ENCODE peak calls at places on chromosomes 16 and 17, in ten cellular contexts. One of them, this sample, is unnamed. For H3K36me3, the result is how much of the 10 kb centered on the place peaks cover.

GRCh38 chr17:11922634-11923033 is 74.6 kb downstream of the ZNF18 start:
- DNase-seq in ascending aorta: no peak
- DNase-seq in heart right ventricle: no peak
- DNase-seq in tibial nerve: no peak
- DNase-seq in MM.1S: no peak
- DNase-seq in aorta: no peak
- DNase-seq in tibial artery: no peak
- DNase-seq in OCI-LY7: no peak
- DNase-seq in ovary: no peak
- DNase-seq in GM12878: no peak
- DNase-seq in this sample: no peak

GRCh38 chr17:57604771-57605733 is 140.0 kb downstream of the CCDC182 start:
- DNase-seq in ascending aorta: no peak
- DNase-seq in heart right ventricle: peak
- DNase-seq in tibial nerve: peak
- DNase-seq in MM.1S: peak
- DNase-seq in aorta: peak
- DNase-seq in tibial artery: no peak
- DNase-seq in OCI-LY7: peak
- DNase-seq in ovary: peak
- DNase-seq in GM12878: peak
- DNase-seq in this sample: peak

GRCh38 chr16:87291944-87292343 is 25.2 kb downstream of the C16orf95 start:
- DNase-seq in ascending aorta: no peak
- DNase-seq in heart right ventricle: no peak
- DNase-seq in tibial nerve: no peak
- DNase-seq in MM.1S: no peak
- DNase-seq in aorta: no peak
- DNase-seq in tibial artery: no peak
- DNase-seq in OCI-LY7: no peak
- DNase-seq in ovary: no peak
- DNase-seq in GM12878: no peak
- DNase-seq in this sample: no peak

GRCh38 chr17:4998027-4998665 is 396 bp downstream of the KIF1C start:
- DNase-seq in ascending aorta: no peak
- DNase-seq in heart right ventricle: peak
- DNase-seq in tibial nerve: no peak
- DNase-seq in MM.1S: no peak
- DNase-seq in aorta: peak
- DNase-seq in tibial artery: peak
- DNase-seq in OCI-LY7: no peak
- DNase-seq in ovary: peak
- DNase-seq in GM12878: no peak
- DNase-seq in this sample: no peak

GRCh38 chr16:50613281-50613991 is 65.2 kb downstream of the NKD1 start:
- DNase-seq in ascending aorta: no peak
- DNase-seq in heart right ventricle: peak
- DNase-seq in tibial nerve: no peak
- DNase-seq in MM.1S: no peak
- DNase-seq in aorta: no peak
- DNase-seq in tibial artery: peak
- DNase-seq in OCI-LY7: no peak
- DNase-seq in ovary: peak
- DNase-seq in GM12878: no peak
- DNase-seq in this sample: no peak

GRCh38 chr16:56345406-56346050 is 79.8 kb downstream of the AMFR start:
- DNase-seq in ascending aorta: no peak
- DNase-seq in heart right ventricle: no peak
- DNase-seq in tibial nerve: no peak
- DNase-seq in MM.1S: no peak
- DNase-seq in aorta: peak
- DNase-seq in tibial artery: no peak
- DNase-seq in OCI-LY7: no peak
- DNase-seq in ovary: no peak
- DNase-seq in GM12878: no peak
- DNase-seq in this sample: no peak

GRCh38 chr17:73090396-73091202 is 1.9 kb downstream of the SLC39A11 start:
- DNase-seq in ascending aorta: no peak
- DNase-seq in heart right ventricle: no peak
- DNase-seq in tibial nerve: no peak
- DNase-seq in MM.1S: no peak
- DNase-seq in aorta: no peak
- DNase-seq in tibial artery: no peak
- DNase-seq in OCI-LY7: no peak
- DNase-seq in ovary: no peak
- DNase-seq in GM12878: no peak
- DNase-seq in this sample: no peak

GRCh38 chr16:886802-887731 is 83.7 kb downstream of the LMF1 start:
- DNase-seq in ascending aorta: no peak
- DNase-seq in heart right ventricle: no peak
- DNase-seq in tibial nerve: no peak
- DNase-seq in MM.1S: no peak
- DNase-seq in aorta: peak
- DNase-seq in tibial artery: no peak
- DNase-seq in OCI-LY7: no peak
- DNase-seq in ovary: no peak
- DNase-seq in GM12878: no peak
- DNase-seq in this sample: no peak

GRCh38 chr16:56190903-56191806 is at the start of gene GNAO1:
- DNase-seq in ascending aorta: no peak
- DNase-seq in heart right ventricle: peak
- DNase-seq in tibial nerve: no peak
- DNase-seq in MM.1S: peak
- DNase-seq in aorta: peak
- DNase-seq in tibial artery: peak
- DNase-seq in OCI-LY7: no peak
- DNase-seq in ovary: peak
- DNase-seq in GM12878: no peak
- DNase-seq in this sample: peak

GRCh38 chr16:9778879-9779278 is 403.3 kb downstream of the GRIN2A start:
- DNase-seq in ascending aorta: no peak
- DNase-seq in heart right ventricle: no peak
- DNase-seq in tibial nerve: no peak
- DNase-seq in MM.1S: no peak
- DNase-seq in aorta: no peak
- DNase-seq in tibial artery: no peak
- DNase-seq in OCI-LY7: no peak
- DNase-seq in ovary: no peak
- DNase-seq in GM12878: no peak
- DNase-seq in this sample: no peak

GRCh38 chr17:77096570-77097214 is 44.1 kb upstream of the SEC14L1 start:
- DNase-seq in ascending aorta: no peak
- DNase-seq in heart right ventricle: no peak
- DNase-seq in tibial nerve: peak
- DNase-seq in MM.1S: peak
- DNase-seq in aorta: no peak
- DNase-seq in tibial artery: no peak
- DNase-seq in OCI-LY7: peak
- DNase-seq in ovary: peak
- DNase-seq in GM12878: no peak
- DNase-seq in this sample: no peak

GRCh38 chr17:77085916-77086432 is 54.8 kb upstream of the SEC14L1 start:
- DNase-seq in ascending aorta: no peak
- DNase-seq in heart right ventricle: no peak
- DNase-seq in tibial nerve: no peak
- DNase-seq in MM.1S: peak
- DNase-seq in aorta: no peak
- DNase-seq in tibial artery: no peak
- DNase-seq in OCI-LY7: peak
- DNase-seq in ovary: no peak
- DNase-seq in GM12878: no peak
- DNase-seq in this sample: no peak

GRCh38 chr17:74368341-74369152 is 1.2 kb downstream of the GPR142 start:
- DNase-seq in ascending aorta: no peak
- DNase-seq in heart right ventricle: peak
- DNase-seq in tibial nerve: peak
- DNase-seq in MM.1S: peak
- DNase-seq in aorta: peak
- DNase-seq in tibial artery: peak
- DNase-seq in OCI-LY7: peak
- DNase-seq in ovary: peak
- DNase-seq in GM12878: no peak
- DNase-seq in this sample: peak

GRCh38 chr17:49277638-49278037 is 47.1 kb upstream of the PHOSPHO1 start:
- DNase-seq in ascending aorta: no peak
- DNase-seq in heart right ventricle: no peak
- DNase-seq in tibial nerve: no peak
- DNase-seq in MM.1S: no peak
- DNase-seq in aorta: no peak
- DNase-seq in tibial artery: peak
- DNase-seq in OCI-LY7: no peak
- DNase-seq in ovary: no peak
- DNase-seq in GM12878: no peak
- DNase-seq in this sample: no peak

GRCh38 chr17:691423-691822 is 23.2 kb downstream of the VPS53 start:
- DNase-seq in ascending aorta: no peak
- DNase-seq in heart right ventricle: no peak
- DNase-seq in tibial nerve: no peak
- DNase-seq in MM.1S: no peak
- DNase-seq in aorta: no peak
- DNase-seq in tibial artery: no peak
- DNase-seq in OCI-LY7: no peak
- DNase-seq in ovary: no peak
- DNase-seq in GM12878: no peak
- DNase-seq in this sample: peak

GRCh38 chr17:81090361-81091133 is 55.6 kb downstream of the BAIAP2 start:
- DNase-seq in ascending aorta: no peak
- DNase-seq in heart right ventricle: no peak
- DNase-seq in tibial nerve: peak
- DNase-seq in MM.1S: no peak
- DNase-seq in aorta: peak
- DNase-seq in tibial artery: peak
- DNase-seq in OCI-LY7: peak
- DNase-seq in ovary: no peak
- DNase-seq in GM12878: no peak
- DNase-seq in this sample: no peak

GRCh38 chr17:13807103-13807502 is 205.4 kb upstream of the HS3ST3A1 start:
- DNase-seq in ascending aorta: no peak
- DNase-seq in heart right ventricle: no peak
- DNase-seq in tibial nerve: no peak
- DNase-seq in MM.1S: no peak
- DNase-seq in aorta: no peak
- DNase-seq in tibial artery: no peak
- DNase-seq in OCI-LY7: no peak
- DNase-seq in ovary: no peak
- DNase-seq in GM12878: no peak
- DNase-seq in this sample: no peak

GRCh38 chr16:50469121-50469743 is 79.0 kb upstream of the NKD1 start:
- DNase-seq in ascending aorta: no peak
- DNase-seq in heart right ventricle: no peak
- DNase-seq in tibial nerve: no peak
- DNase-seq in MM.1S: no peak
- DNase-seq in aorta: no peak
- DNase-seq in tibial artery: no peak
- DNase-seq in OCI-LY7: no peak
- DNase-seq in ovary: no peak
- DNase-seq in GM12878: no peak
- DNase-seq in this sample: no peak

GRCh38 chr17:760371-760770 is 8.3 kb upstream of the GEMIN4 start:
- DNase-seq in ascending aorta: no peak
- DNase-seq in heart right ventricle: peak
- DNase-seq in tibial nerve: no peak
- DNase-seq in MM.1S: no peak
- DNase-seq in aorta: no peak
- DNase-seq in tibial artery: no peak
- DNase-seq in OCI-LY7: no peak
- DNase-seq in ovary: no peak
- DNase-seq in GM12878: no peak
- DNase-seq in this sample: no peak

GRCh38 chr17:7007143-7007542 is 5.3 kb upstream of the RNASEK start:
- DNase-seq in ascending aorta: no peak
- DNase-seq in heart right ventricle: no peak
- DNase-seq in tibial nerve: no peak
- DNase-seq in MM.1S: no peak
- DNase-seq in aorta: no peak
- DNase-seq in tibial artery: no peak
- DNase-seq in OCI-LY7: no peak
- DNase-seq in ovary: no peak
- DNase-seq in GM12878: no peak
- DNase-seq in this sample: no peak
- H3K36me3 ChIP-seq in ascending aorta: under half
- H3K36me3 ChIP-seq in heart right ventricle: under half
- H3K36me3 ChIP-seq in tibial nerve: under half
- H3K36me3 ChIP-seq in MM.1S: under half
- H3K36me3 ChIP-seq in aorta: under half
- H3K36me3 ChIP-seq in tibial artery: under half
- H3K36me3 ChIP-seq in OCI-LY7: under half
- H3K36me3 ChIP-seq in ovary: under half
- H3K36me3 ChIP-seq in GM12878: under half
- H3K36me3 ChIP-seq in this sample: under half

GRCh38 chr17:21001813-21002221 is 41.0 kb downstream of the USP22 start:
- DNase-seq in ascending aorta: no peak
- DNase-seq in heart right ventricle: no peak
- DNase-seq in tibial nerve: no peak
- DNase-seq in MM.1S: no peak
- DNase-seq in aorta: no peak
- DNase-seq in tibial artery: no peak
- DNase-seq in OCI-LY7: no peak
- DNase-seq in ovary: no peak
- DNase-seq in GM12878: no peak
- DNase-seq in this sample: no peak
- H3K36me3 ChIP-seq in ascending aorta: half or more
- H3K36me3 ChIP-seq in heart right ventricle: under half
- H3K36me3 ChIP-seq in tibial nerve: half or more
- H3K36me3 ChIP-seq in MM.1S: under half
- H3K36me3 ChIP-seq in aorta: under half
- H3K36me3 ChIP-seq in tibial artery: half or more
- H3K36me3 ChIP-seq in OCI-LY7: half or more
- H3K36me3 ChIP-seq in ovary: under half
- H3K36me3 ChIP-seq in GM12878: under half
- H3K36me3 ChIP-seq in this sample: half or more

GRCh38 chr16:4862639-4863038 is 15.4 kb downstream of the UBN1 start:
- DNase-seq in ascending aorta: no peak
- DNase-seq in heart right ventricle: no peak
- DNase-seq in tibial nerve: no peak
- DNase-seq in MM.1S: no peak
- DNase-seq in aorta: no peak
- DNase-seq in tibial artery: no peak
- DNase-seq in OCI-LY7: no peak
- DNase-seq in ovary: no peak
- DNase-seq in GM12878: no peak
- DNase-seq in this sample: no peak
- H3K36me3 ChIP-seq in ascending aorta: under half
- H3K36me3 ChIP-seq in heart right ventricle: under half
- H3K36me3 ChIP-seq in tibial nerve: half or more
- H3K36me3 ChIP-seq in MM.1S: under half
- H3K36me3 ChIP-seq in aorta: under half
- H3K36me3 ChIP-seq in tibial artery: under half
- H3K36me3 ChIP-seq in OCI-LY7: half or more
- H3K36me3 ChIP-seq in ovary: under half
- H3K36me3 ChIP-seq in GM12878: under half
- H3K36me3 ChIP-seq in this sample: half or more

DNA sequence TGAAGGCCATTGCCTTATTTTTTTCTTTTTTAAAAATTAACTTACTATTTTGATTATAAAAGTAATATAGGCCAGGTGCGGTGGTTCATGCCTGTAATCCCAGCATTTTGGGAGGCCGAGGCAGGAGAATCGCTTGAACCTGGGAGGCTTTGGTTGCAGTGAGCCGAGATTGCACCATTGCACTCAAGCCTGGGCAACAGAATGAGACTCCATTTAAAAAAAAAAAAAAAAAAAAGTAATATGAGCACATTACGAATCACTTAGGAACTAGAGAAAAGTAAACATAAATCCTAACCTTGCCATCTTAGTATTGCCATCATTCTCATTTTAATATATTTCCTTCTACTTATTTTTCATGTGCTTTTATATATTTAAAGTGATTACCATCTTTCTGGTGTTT is 12.9 kb upstream of the TACO1 start:
- DNase-seq in ascending aorta: no peak
- DNase-seq in heart right ventricle: no peak
- DNase-seq in tibial nerve: no peak
- DNase-seq in MM.1S: no peak
- DNase-seq in aorta: no peak
- DNase-seq in tibial artery: no peak
- DNase-seq in OCI-LY7: no peak
- DNase-seq in ovary: no peak
- DNase-seq in GM12878: no peak
- DNase-seq in this sample: no peak
- H3K36me3 ChIP-seq in ascending aorta: half or more
- H3K36me3 ChIP-seq in heart right ventricle: under half
- H3K36me3 ChIP-seq in tibial nerve: half or more
- H3K36me3 ChIP-seq in MM.1S: under half
- H3K36me3 ChIP-seq in aorta: under half
- H3K36me3 ChIP-seq in tibial artery: half or more
- H3K36me3 ChIP-seq in OCI-LY7: half or more
- H3K36me3 ChIP-seq in ovary: under half
- H3K36me3 ChIP-seq in GM12878: half or more
- H3K36me3 ChIP-seq in this sample: half or more

This sample was measured in SJSA1.